ENCODE peak calls at places on chromosomes 3 and 15, in ten cellular contexts. E, H, O, B, L, P, N, Z, F and I are unnamed samples.

GRCh38 chr15:66153549-66154415 is 99.8 kb downstream of the MEGF11 start:
- DNase-seq in E (peak), H (peak), O (no peak), B (no peak), L (no peak), P (peak), N (no peak), Z (no peak), F (peak), I (no peak)

GRCh38 chr15:77555232-77555631 is 77.5 kb downstream of the LINGO1 start:
- DNase-seq in E (no peak), H (no peak), O (no peak), B (no peak), L (no peak), P (no peak), N (no peak), Z (no peak), F (no peak), I (no peak)

GRCh38 chr3:123489400-123490004 is 40.6 kb upstream of the ADCY5 start:
- DNase-seq in E (peak), H (peak), O (peak), B (peak), L (peak), P (peak), N (peak), Z (peak), F (peak), I (peak)

GRCh38 chr3:42991369-42992315 is 12.5 kb downstream of the GASK1A start:
- DNase-seq in E (no peak), H (no peak), O (no peak), B (no peak), L (peak), P (no peak), N (no peak), Z (no peak), F (no peak), I (no peak)

GRCh38 chr3:171777608-171777995 is 32.7 kb downstream of the PLD1 start:
- DNase-seq in E (no peak), H (no peak), O (no peak), B (no peak), L (no peak), P (no peak), N (no peak), Z (no peak), F (no peak), I (no peak)

GRCh38 chr3:190695225-190695624 is 167.3 kb downstream of the GMNC start:
- DNase-seq in E (no peak), H (no peak), O (no peak), B (no peak), L (no peak), P (no peak), N (no peak), Z (no peak), F (no peak), I (no peak)

GRCh38 chr15:33137101-33137500 is 57.4 kb downstream of the FMN1 start:
- DNase-seq in E (no peak), H (no peak), O (no peak), B (no peak), L (no peak), P (no peak), N (no peak), Z (no peak), F (no peak), I (no peak)

GRCh38 chr3:170739410-170739809 is 130.6 kb downstream of the RPL22L1 start:
- DNase-seq in E (no peak), H (no peak), O (no peak), B (peak), L (no peak), P (no peak), N (no peak), Z (no peak), F (no peak), I (no peak)

GRCh38 chr3:134308350-134308891 is 57.8 kb upstream of the RYK start:
- DNase-seq in E (peak), H (peak), O (peak), B (peak), L (peak), P (peak), N (peak), Z (peak), F (peak), I (peak)

GRCh38 chr15:71129660-71130059 is 14.4 kb downstream of the THSD4 start:
- DNase-seq in E (no peak), H (no peak), O (no peak), B (no peak), L (no peak), P (no peak), N (no peak), Z (no peak), F (no peak), I (no peak)

GRCh38 chr3:170049146-170050000 is 11.6 kb downstream of the GPR160 start:
- DNase-seq in E (no peak), H (no peak), O (no peak), B (peak), L (peak), P (no peak), N (no peak), Z (no peak), F (no peak), I (no peak)

GRCh38 chr3:52053307-52054304 is 2.8 kb downstream of the DUSP7 start:
- DNase-seq in E (no peak), H (no peak), O (peak), B (peak), L (no peak), P (no peak), N (no peak), Z (no peak), F (peak), I (no peak)